ENCODE peak calls at places on chromosomes 16 and 17, in five cellular contexts. One of them, this sample, is unnamed.

GRCh38 chr17:47990962-47991731 is 20.2 kb downstream of the CDK5RAP3 start:
- DNase-seq in testis: no peak
- DNase-seq in omental fat pad: no peak
- DNase-seq in MCF 10A: no peak
- DNase-seq in hepatocyte: no peak
- DNase-seq in this sample: no peak

GRCh38 chr16:47731252-47731651 is 270.1 kb downstream of the PHKB start:
- DNase-seq in omental fat pad: no peak
- DNase-seq in MCF 10A: peak
- DNase-seq in hepatocyte: no peak
- DNase-seq in testis: no peak
- DNase-seq in this sample: no peak

GRCh38 chr16:4937782-4938682 is 1.1 kb upstream of the PPL start:
- DNase-seq in MCF 10A: peak
- DNase-seq in omental fat pad: no peak
- DNase-seq in hepatocyte: peak
- DNase-seq in testis: no peak
- DNase-seq in this sample: no peak

GRCh38 chr16:728131-728889 is 1.4 kb downstream of the HAGHL start:
- DNase-seq in MCF 10A: peak
- DNase-seq in testis: peak
- DNase-seq in omental fat pad: no peak
- DNase-seq in hepatocyte: peak
- DNase-seq in this sample: no peak

GRCh38 chr17:15466131-15466530 is 1.3 kb downstream of the CDRT4 start:
- DNase-seq in MCF 10A: no peak
- DNase-seq in hepatocyte: no peak
- DNase-seq in testis: no peak
- DNase-seq in omental fat pad: no peak
- DNase-seq in this sample: no peak

GRCh38 chr16:24540575-24541240 is 1.3 kb downstream of the RBBP6 start:
- DNase-seq in MCF 10A: peak
- DNase-seq in hepatocyte: peak
- DNase-seq in testis: peak
- DNase-seq in omental fat pad: no peak
- DNase-seq in this sample: no peak

GRCh38 chr17:3271072-3271848 is 26.9 kb downstream of the OR3A1 start:
- DNase-seq in testis: no peak
- DNase-seq in MCF 10A: no peak
- DNase-seq in hepatocyte: no peak
- DNase-seq in omental fat pad: no peak
- DNase-seq in this sample: no peak

GRCh38 chr16:68590201-68590994 is 51.3 kb downstream of the ZFP90 start:
- DNase-seq in MCF 10A: peak
- DNase-seq in omental fat pad: peak
- DNase-seq in testis: peak
- DNase-seq in hepatocyte: peak
- DNase-seq in this sample: peak

GRCh38 chr16:72099377-72099818 is 5.8 kb downstream of the DHX38 start:
- DNase-seq in MCF 10A: peak
- DNase-seq in testis: peak
- DNase-seq in hepatocyte: peak
- DNase-seq in omental fat pad: no peak
- DNase-seq in this sample: no peak

GRCh38 chr17:28405632-28406477 is at the start of gene SLC46A1:
- DNase-seq in testis: peak
- DNase-seq in omental fat pad: peak
- DNase-seq in MCF 10A: peak
- DNase-seq in hepatocyte: peak
- DNase-seq in this sample: no peak

GRCh38 chr16:66510298-66510697 is 39.6 kb downstream of the TK2 start:
- DNase-seq in testis: no peak
- DNase-seq in MCF 10A: no peak
- DNase-seq in hepatocyte: no peak
- DNase-seq in omental fat pad: no peak
- DNase-seq in this sample: no peak

GRCh38 chr16:67965668-67966548 is 2.5 kb downstream of the SLC12A4 start:
- DNase-seq in MCF 10A: peak
- DNase-seq in omental fat pad: no peak
- DNase-seq in testis: no peak
- DNase-seq in hepatocyte: no peak
- DNase-seq in this sample: no peak

GRCh38 chr16:87560428-87561199 is 41.7 kb upstream of the JPH3 start:
- DNase-seq in hepatocyte: no peak
- DNase-seq in testis: peak
- DNase-seq in omental fat pad: no peak
- DNase-seq in MCF 10A: peak
- DNase-seq in this sample: no peak

GRCh38 chr16:89506113-89506504 is 2.1 kb upstream of the SPG7 start:
- DNase-seq in MCF 10A: no peak
- DNase-seq in testis: no peak
- DNase-seq in hepatocyte: no peak
- DNase-seq in omental fat pad: no peak
- DNase-seq in this sample: no peak

GRCh38 chr17:47621293-47622178 is 28.2 kb upstream of the KPNB1 start:
- DNase-seq in hepatocyte: peak
- DNase-seq in MCF 10A: peak
- DNase-seq in testis: peak
- DNase-seq in omental fat pad: peak
- DNase-seq in this sample: no peak

GRCh38 chr17:66715745-66716156 is 119.2 kb upstream of the CACNG5 start:
- DNase-seq in testis: no peak
- DNase-seq in MCF 10A: peak
- DNase-seq in hepatocyte: peak
- DNase-seq in omental fat pad: no peak
- DNase-seq in this sample: no peak

GRCh38 chr16:2963611-2964415 is at the start of gene KREMEN2:
- DNase-seq in omental fat pad: no peak
- DNase-seq in MCF 10A: peak
- DNase-seq in testis: no peak
- DNase-seq in hepatocyte: peak
- DNase-seq in this sample: no peak

GRCh38 chr16:53129281-53130192 is 74.7 kb downstream of the CHD9 start:
- DNase-seq in omental fat pad: no peak
- DNase-seq in testis: no peak
- DNase-seq in hepatocyte: peak
- DNase-seq in MCF 10A: peak
- DNase-seq in this sample: no peak

GRCh38 chr16:27339180-27339579 is 25.4 kb downstream of the IL4R start:
- DNase-seq in MCF 10A: no peak
- DNase-seq in testis: no peak
- DNase-seq in omental fat pad: no peak
- DNase-seq in hepatocyte: no peak
- DNase-seq in this sample: no peak

GRCh38 chr17:13480877-13481276 is 120.9 kb downstream of the HS3ST3A1 start:
- DNase-seq in testis: no peak
- DNase-seq in MCF 10A: no peak
- DNase-seq in hepatocyte: no peak
- DNase-seq in omental fat pad: no peak
- DNase-seq in this sample: no peak

GRCh38 chr17:77235370-77236080 is 94.8 kb downstream of the SEC14L1 start:
- DNase-seq in omental fat pad: no peak
- DNase-seq in testis: peak
- DNase-seq in hepatocyte: peak
- DNase-seq in MCF 10A: peak
- DNase-seq in this sample: no peak

GRCh38 chr16:61858996-61859395 is 177.2 kb downstream of the CDH8 start:
- DNase-seq in hepatocyte: no peak
- DNase-seq in MCF 10A: peak
- DNase-seq in omental fat pad: no peak
- DNase-seq in testis: no peak
- DNase-seq in this sample: no peak

GRCh38 chr17:33461051-33461450 is 168.0 kb upstream of the ASIC2 start:
- DNase-seq in omental fat pad: no peak
- DNase-seq in MCF 10A: no peak
- DNase-seq in testis: no peak
- DNase-seq in hepatocyte: no peak
- DNase-seq in this sample: no peak

GRCh38 chr17:33457477-33457876 is 164.4 kb upstream of the ASIC2 start:
- DNase-seq in testis: no peak
- DNase-seq in MCF 10A: no peak
- DNase-seq in omental fat pad: no peak
- DNase-seq in hepatocyte: no peak
- DNase-seq in this sample: no peak

GRCh38 chr17:33464669-33465275 is 171.7 kb upstream of the ASIC2 start:
- DNase-seq in MCF 10A: no peak
- DNase-seq in testis: no peak
- DNase-seq in hepatocyte: peak
- DNase-seq in omental fat pad: no peak
- DNase-seq in this sample: no peak

GRCh38 chr17:33463887-33464286 is 170.8 kb upstream of the ASIC2 start:
- DNase-seq in testis: no peak
- DNase-seq in omental fat pad: no peak
- DNase-seq in hepatocyte: no peak
- DNase-seq in MCF 10A: no peak
- DNase-seq in this sample: no peak

GRCh38 chr17:33459078-33459940 is 166.2 kb upstream of the ASIC2 start:
- DNase-seq in MCF 10A: no peak
- DNase-seq in hepatocyte: no peak
- DNase-seq in testis: no peak
- DNase-seq in omental fat pad: no peak
- DNase-seq in this sample: no peak
- TF ChIP-seq CTCF in MCF 10A: no peak
- TF ChIP-seq CTCF in hepatocyte: no peak
- TF ChIP-seq CTCF in testis: no peak
- TF ChIP-seq CTCF in omental fat pad: no peak
- TF ChIP-seq CTCF in this sample: no peak

GRCh38 chr16:56822966-56823739 is 41.9 kb upstream of the SLC12A3 start:
- DNase-seq in omental fat pad: no peak
- DNase-seq in MCF 10A: no peak
- DNase-seq in hepatocyte: no peak
- DNase-seq in testis: peak
- DNase-seq in this sample: no peak

GRCh38 chr16:56825821-56826220 is 39.2 kb upstream of the SLC12A3 start:
- DNase-seq in testis: no peak
- DNase-seq in omental fat pad: no peak
- DNase-seq in hepatocyte: no peak
- DNase-seq in MCF 10A: no peak
- DNase-seq in this sample: no peak

GRCh38 chr16:56828641-56829040 is 36.4 kb upstream of the SLC12A3 start:
- DNase-seq in testis: no peak
- DNase-seq in MCF 10A: no peak
- DNase-seq in hepatocyte: no peak
- DNase-seq in omental fat pad: no peak
- DNase-seq in this sample: no peak

GRCh38 chr16:56824804-56825203 is 40.2 kb upstream of the SLC12A3 start:
- DNase-seq in hepatocyte: no peak
- DNase-seq in testis: no peak
- DNase-seq in MCF 10A: no peak
- DNase-seq in omental fat pad: no peak
- DNase-seq in this sample: no peak

DNA sequence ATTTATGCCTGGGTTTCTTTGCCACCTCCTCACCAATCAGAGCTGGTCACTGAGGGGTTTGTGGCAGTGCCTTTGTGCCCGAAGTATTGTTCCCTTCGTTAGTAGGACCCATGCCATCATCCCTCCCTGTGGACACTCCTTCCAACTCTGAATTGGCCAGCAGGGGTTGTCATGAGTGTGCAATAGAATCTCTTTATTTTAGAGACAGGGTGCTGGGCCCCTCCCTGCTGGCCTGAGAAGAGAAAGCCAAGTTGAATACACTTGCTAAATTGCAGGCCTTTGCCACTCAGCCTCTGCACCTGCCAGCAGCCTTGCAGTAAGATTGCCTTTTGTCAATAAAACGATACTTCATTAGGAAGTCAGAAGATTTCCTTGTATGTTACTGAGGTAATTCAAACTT is 40.7 kb upstream of the SLC12A3 start:
- DNase-seq in omental fat pad: no peak
- DNase-seq in MCF 10A: no peak
- DNase-seq in testis: peak
- DNase-seq in hepatocyte: no peak
- DNase-seq in this sample: no peak
- TF ChIP-seq CTCF in omental fat pad: no peak
- TF ChIP-seq CTCF in MCF 10A: no peak
- TF ChIP-seq CTCF in testis: no peak
- TF ChIP-seq CTCF in hepatocyte: no peak
- TF ChIP-seq CTCF in this sample: no peak

GRCh38 chr17:7382901-7383300 is 2.0 kb downstream of the TNK1 start:
- DNase-seq in testis: no peak
- DNase-seq in omental fat pad: no peak
- DNase-seq in hepatocyte: no peak
- DNase-seq in MCF 10A: no peak
- DNase-seq in this sample: no peak

GRCh38 chr17:7383371-7383741 is 2.5 kb downstream of the TNK1 start:
- DNase-seq in omental fat pad: no peak
- DNase-seq in MCF 10A: no peak
- DNase-seq in testis: no peak
- DNase-seq in hepatocyte: no peak
- DNase-seq in this sample: no peak

GRCh38 chr17:7380321-7380720 is 568 bp upstream of the TNK1 start:
- DNase-seq in testis: peak
- DNase-seq in MCF 10A: peak
- DNase-seq in hepatocyte: peak
- DNase-seq in omental fat pad: no peak
- DNase-seq in this sample: no peak

GRCh38 chr17:7379134-7379533 is 1.8 kb upstream of the TNK1 start:
- DNase-seq in hepatocyte: no peak
- DNase-seq in omental fat pad: no peak
- DNase-seq in MCF 10A: no peak
- DNase-seq in testis: no peak
- DNase-seq in this sample: no peak

DNA sequence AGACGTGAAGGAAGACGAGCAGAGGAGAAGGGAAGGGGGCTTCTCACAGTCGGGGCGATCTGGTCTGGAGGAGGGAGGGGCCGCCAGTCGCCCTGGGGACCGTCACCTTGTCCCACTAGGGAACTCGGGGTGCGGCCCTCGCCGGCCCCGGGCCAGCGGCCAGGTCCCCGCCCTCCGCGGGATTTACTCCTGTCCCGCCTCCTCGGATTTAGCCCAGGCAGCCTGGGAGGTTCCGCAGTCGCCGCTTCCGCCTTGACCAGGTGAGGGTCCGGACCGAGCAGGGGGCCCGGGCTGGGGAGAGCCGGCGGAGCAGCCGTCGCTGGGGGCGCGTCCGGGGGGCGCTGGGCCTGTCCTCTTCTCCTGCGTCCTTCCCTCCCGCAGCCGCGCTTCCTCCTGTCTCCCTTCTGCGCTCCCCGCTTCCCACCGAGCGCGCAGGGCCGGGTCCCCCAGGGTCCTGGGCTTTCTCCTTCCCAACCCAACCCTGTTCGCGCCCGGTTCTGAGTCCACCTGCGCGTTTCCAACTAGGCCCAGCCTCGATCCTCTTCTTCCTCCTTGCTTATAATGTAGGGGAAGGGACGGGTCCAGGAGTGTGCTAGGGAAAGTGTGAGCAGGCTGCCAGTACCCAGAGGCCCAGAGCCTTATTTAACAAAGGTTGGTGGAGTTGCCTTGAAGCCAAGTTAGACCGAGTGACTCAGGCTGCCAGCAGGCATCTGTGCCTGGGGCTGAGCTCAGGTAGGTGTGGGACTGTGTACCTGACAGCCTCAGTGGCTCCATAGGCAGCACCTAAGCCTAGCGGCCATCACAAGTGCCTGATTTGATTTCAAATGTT is at the start of gene TNK1:
- DNase-seq in omental fat pad: no peak
- DNase-seq in hepatocyte: peak
- DNase-seq in MCF 10A: peak
- DNase-seq in testis: peak
- DNase-seq in this sample: no peak
- TF ChIP-seq CTCF in omental fat pad: no peak
- TF ChIP-seq CTCF in hepatocyte: no peak
- TF ChIP-seq CTCF in MCF 10A: no peak
- TF ChIP-seq CTCF in testis: no peak
- TF ChIP-seq CTCF in this sample: no peak

GRCh38 chr17:73929860-73930430 is 273.5 kb upstream of the RPL38 start:
- DNase-seq in testis: no peak
- DNase-seq in omental fat pad: no peak
- DNase-seq in MCF 10A: no peak
- DNase-seq in hepatocyte: no peak
- DNase-seq in this sample: no peak
- TF ChIP-seq CTCF in testis: no peak
- TF ChIP-seq CTCF in omental fat pad: no peak
- TF ChIP-seq CTCF in MCF 10A: no peak
- TF ChIP-seq CTCF in hepatocyte: no peak
- TF ChIP-seq CTCF in this sample: no peak

This sample was measured in CD14-positive monocyte.